ENCODE peak calls at places on chromosomes 13 and 19, in six cellular contexts. E, I, R, P, L and F are unnamed samples. For H3K4me1, the result is how much of the 10 kb centered on the place peaks cover.

GRCh38 chr13:73449258-73449657 is 390.5 kb downstream of the KLF5 start:
- DNase-seq in E (no peak), I (no peak), R (no peak), P (no peak), L (peak), F (no peak)

GRCh38 chr13:76455960-76456359 is 430.2 kb downstream of the KCTD12 start:
- DNase-seq in E (no peak), I (no peak), R (no peak), P (no peak), L (peak), F (no peak)

GRCh38 chr19:45780448-45781281 is 1.6 kb downstream of the DMPK start:
- DNase-seq in E (no peak), I (peak), R (no peak), P (no peak), L (no peak), F (no peak)

GRCh38 chr19:47691090-47691489 is 22.1 kb upstream of the EHD2 start:
- DNase-seq in E (no peak), I (no peak), R (no peak), P (no peak), L (no peak), F (no peak)

GRCh38 chr19:50639121-50640112 is at the start of gene SYT3:
- DNase-seq in E (peak), I (no peak), R (peak), P (peak), L (peak), F (peak)

GRCh38 chr13:32309312-32309711 is 5.9 kb downstream of the ZAR1L start:
- DNase-seq in E (no peak), I (no peak), R (no peak), P (no peak), L (peak), F (no peak)

GRCh38 chr13:22220186-22221160 is 549.6 kb downstream of the FGF9 start:
- DNase-seq in E (no peak), I (no peak), R (no peak), P (no peak), L (no peak), F (no peak)

GRCh38 chr13:96817336-96817941 is 176.8 kb downstream of the OXGR1 start:
- DNase-seq in E (no peak), I (no peak), R (no peak), P (no peak), L (peak), F (no peak)

GRCh38 chr19:42512743-42513304 is 15.5 kb downstream of the CEACAM1 start:
- DNase-seq in E (no peak), I (no peak), R (no peak), P (no peak), L (no peak), F (no peak)

GRCh38 chr19:11130824-11131455 is 24.6 kb downstream of the SPC24 start:
- DNase-seq in E (peak), I (peak), R (peak), P (peak), L (peak), F (peak)

GRCh38 chr13:107678075-107678689 is 537.2 kb downstream of the LIG4 start:
- DNase-seq in E (no peak), I (no peak), R (no peak), P (no peak), L (peak), F (peak)

GRCh38 chr13:74978596-74978995 is 503.4 kb downstream of the TBC1D4 start:
- DNase-seq in E (no peak), I (no peak), R (no peak), P (no peak), L (no peak), F (no peak)

GRCh38 chr13:94249512-94249911 is 230.0 kb downstream of the DCT start:
- DNase-seq in E (no peak), I (no peak), R (no peak), P (no peak), L (peak), F (no peak)

GRCh38 chr19:19515764-19516519 is at the start of gene NDUFA13:
- DNase-seq in E (peak), I (peak), R (peak), P (peak), L (peak), F (peak)
- TF ChIP-seq CTCF in E (no peak), I (no peak), R (peak), P (no peak), L (no peak), F (no peak)

DNA sequence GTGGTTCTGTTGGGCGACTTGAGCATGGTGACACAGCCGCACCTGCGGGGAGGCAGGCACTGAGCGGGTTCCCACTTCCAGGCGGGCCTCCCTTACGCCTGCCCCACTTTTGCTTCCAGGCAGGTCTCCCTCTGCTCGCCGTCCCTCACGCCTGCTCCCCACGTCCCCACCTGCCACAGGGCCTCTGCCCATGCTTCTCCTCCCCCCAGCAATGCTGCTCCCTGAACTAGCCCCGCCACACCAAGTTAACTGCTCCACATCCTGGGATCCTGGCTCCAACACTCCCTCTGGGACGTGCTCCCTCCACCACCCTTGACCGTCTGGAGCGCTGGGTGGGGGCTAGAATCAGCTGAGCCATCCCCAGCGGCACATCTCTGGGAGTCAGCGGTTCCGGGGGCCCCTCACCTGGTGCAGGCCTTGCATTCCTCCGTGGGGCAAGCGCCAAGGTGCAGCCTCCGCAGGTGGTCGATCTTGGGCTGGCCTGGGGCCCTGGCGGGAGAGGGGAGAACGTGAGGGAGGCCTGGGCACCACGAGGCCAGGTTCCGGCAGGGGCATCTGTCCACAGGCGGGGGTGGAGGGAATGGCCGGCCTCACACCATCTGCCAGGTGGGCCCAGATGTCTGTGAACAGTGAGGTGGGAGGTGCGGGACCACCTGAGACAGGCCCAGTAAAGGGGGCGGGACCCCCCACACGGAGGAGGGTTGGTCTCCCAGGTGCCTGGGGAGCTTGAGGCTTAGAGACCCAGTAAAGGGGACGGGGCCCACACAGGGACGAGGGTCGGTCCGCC is 9.2 kb downstream of the CFD start:
- DNase-seq in E (peak), I (no peak), R (no peak), P (no peak), L (no peak), F (no peak)
- H3K4me1 ChIP-seq in E (under half), I (under half), R (under half), P (under half), L (under half), F (under half)

DNA sequence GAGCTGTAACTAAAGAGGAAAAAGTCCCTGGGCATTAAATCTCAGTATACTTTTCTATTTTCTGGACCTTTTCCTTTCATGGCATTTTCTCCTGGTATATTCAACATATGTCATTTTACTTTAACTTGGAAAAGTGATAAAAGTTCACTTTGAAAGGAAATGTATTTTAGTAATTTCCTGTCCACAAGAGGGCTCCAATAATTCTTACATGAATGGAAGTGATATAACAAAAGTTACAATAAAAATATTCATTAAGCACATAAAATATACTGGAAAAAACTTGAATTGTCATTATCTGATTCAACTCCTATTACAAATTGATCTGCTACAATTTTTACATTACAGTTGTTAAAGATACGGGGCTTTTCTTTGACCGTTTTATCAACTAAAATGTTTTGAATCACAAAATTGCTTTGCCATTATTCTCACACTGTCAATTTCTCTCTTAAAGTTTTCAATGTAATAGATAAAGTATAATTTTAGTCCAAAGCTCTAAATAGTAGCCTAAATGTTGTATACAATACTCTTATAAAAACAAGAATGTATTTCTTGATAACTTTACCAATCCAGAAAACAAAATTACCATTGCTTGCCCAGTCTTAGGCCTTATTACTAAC is 4.9 kb downstream of the UBL3 start:
- DNase-seq in E (no peak), I (no peak), R (no peak), P (no peak), L (peak), F (no peak)
- TF ChIP-seq CTCF in E (no peak), I (no peak), R (peak), P (peak), L (peak), F (peak)

DNA sequence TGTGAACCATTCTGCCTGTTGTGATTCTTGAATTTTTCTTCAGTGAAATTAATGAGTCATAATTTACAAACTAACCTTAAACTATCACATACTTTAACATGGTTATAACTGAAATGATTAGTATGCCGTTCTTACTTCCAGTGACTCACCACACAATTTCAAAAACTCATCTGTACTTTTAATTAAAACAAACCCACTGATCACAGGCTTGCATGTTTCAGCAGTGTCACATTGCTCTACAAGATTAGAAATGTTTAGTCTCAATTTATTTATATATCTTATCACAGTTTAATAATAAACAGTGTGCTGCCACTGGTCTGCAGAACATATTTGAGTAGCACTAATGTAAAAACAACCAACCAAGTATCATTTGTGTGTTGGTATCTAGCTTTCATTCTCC is 2227.9 kb upstream of the PCDH20 start:
- DNase-seq in E (no peak), I (no peak), R (no peak), P (no peak), L (peak), F (no peak)
- H3K4me1 ChIP-seq in E (under half), I (under half), R (under half), P (under half), L (under half), F (under half)